ENCODE peak calls at places on chromosomes 13 and 19, in eight cellular contexts. C is WTC11; W is NCI-H1417; P is RWPE1; Q is posterior cingulate gyrus; U is left cardiac atrium; Y is activated CD4-positive, alpha-beta memory T cell treated with anti-CD3 and anti-CD28 coated beads, Interleukin-2, amount 10 ng/mL, durations not matched to agents 7 days and 5 days; N is A673. H is an unnamed sample.
A peak's percentile ranks its signal among the peaks of the same experiment; 100 is the strongest.

GRCh38 chr19:4730740-4731171 is 7.1 kb upstream of the DPP9 start:
- DNase-seq in C (peak; percentile 81), W (peak; percentile 50), P (peak; percentile 37), Q (no peak), U (no peak), Y (peak; percentile 73), N (peak; percentile 29), H (peak; percentile 54)

GRCh38 chr13:50393641-50394040 is 378.4 kb downstream of the KCNRG start:
- DNase-seq in C (peak; percentile 66), W (peak; percentile 93), P (no peak), Q (no peak), U (no peak), Y (no peak), N (peak; percentile 80), H (peak; percentile 61)

GRCh38 chr19:42479736-42480135 is 37.0 kb upstream of the CXCL17 start:
- DNase-seq in C (no peak), W (no peak), P (no peak), Q (no peak), U (no peak), Y (no peak), N (no peak), H (no peak)

GRCh38 chr19:18044825-18045304 is 36.9 kb downstream of the ARRDC2 start:
- DNase-seq in C (peak; percentile 54), W (peak; percentile 61), P (no peak), Q (peak; percentile 66), U (peak; percentile 69), Y (peak; percentile 93), N (peak; percentile 64), H (no peak)

GRCh38 chr19:15101479-15102082 is 5.6 kb upstream of the SYDE1 start:
- DNase-seq in C (peak; percentile 84), W (peak; percentile 39), P (no peak), Q (no peak), U (no peak), Y (peak; percentile 63), N (peak; percentile 61), H (peak; percentile 59)

GRCh38 chr13:76983676-76984075 is 8.2 kb upstream of the CLN5 start:
- DNase-seq in C (no peak), W (no peak), P (no peak), Q (no peak), U (no peak), Y (no peak), N (no peak), H (no peak)

GRCh38 chr19:11482384-11483050 is 1.7 kb upstream of the ELAVL3 start:
- DNase-seq in C (peak; percentile 89), W (peak; percentile 96), P (peak; percentile 84), Q (peak; percentile 87), U (peak; percentile 90), Y (peak; percentile 90), N (peak; percentile 92), H (peak; percentile 94)

GRCh38 chr13:66995366-66995663 is 234.8 kb downstream of the PCDH9 start:
- DNase-seq in C (no peak), W (no peak), P (no peak), Q (no peak), U (no peak), Y (no peak), N (no peak), H (no peak)

GRCh38 chr19:45469835-45470146 is 2.0 kb downstream of the FOSB start:
- DNase-seq in C (peak; percentile 94), W (no peak), P (peak; percentile 88), Q (no peak), U (no peak), Y (no peak), N (peak; percentile 93), H (peak; percentile 92)

GRCh38 chr19:10191347-10191746 is 3.4 kb downstream of the DNMT1 start:
- DNase-seq in C (no peak), W (no peak), P (no peak), Q (no peak), U (peak; percentile 45), Y (no peak), N (no peak), H (no peak)

H was measured in BE2C.